ENCODE peak calls at places on chromosomes 3 and 15, in five cellular contexts. J, E, Z, F and W are unnamed samples.
A peak's percentile ranks its signal among the peaks of the same experiment; 100 is the strongest.

GRCh38 chr3:119173325-119173724 is at the start of gene UPK1B:
- DNase-seq in J (no peak), E (no peak), Z (no peak), F (no peak), W (no peak)

GRCh38 chr15:49675051-49675450 is 54.2 kb downstream of the DTWD1 start:
- DNase-seq in J (peak; percentile 80), E (peak; percentile 74), Z (no peak), F (no peak), W (no peak)

GRCh38 chr3:180253283-180253682 is 216.5 kb upstream of the PEX5L start:
- DNase-seq in J (no peak), E (no peak), Z (no peak), F (no peak), W (no peak)

GRCh38 chr3:15794303-15794771 is 3.4 kb downstream of the ANKRD28 start:
- DNase-seq in J (peak; percentile 84), E (peak; percentile 61), Z (no peak), F (no peak), W (no peak)

GRCh38 chr3:33644598-33644997 is 73.5 kb downstream of the CLASP2 start:
- DNase-seq in J (no peak), E (no peak), Z (no peak), F (no peak), W (no peak)

GRCh38 chr3:7764091-7764490 is 737.5 kb upstream of the LMCD1 start:
- DNase-seq in J (no peak), E (no peak), Z (no peak), F (no peak), W (no peak)

GRCh38 chr3:175404026-175404425 is 544.9 kb downstream of the NAALADL2 start:
- DNase-seq in J (peak; percentile 60), E (no peak), Z (no peak), F (no peak), W (no peak)

GRCh38 chr3:174541708-174542107 is 317.4 kb upstream of the NAALADL2 start:
- DNase-seq in J (peak; percentile 20), E (no peak), Z (no peak), F (no peak), W (no peak)

GRCh38 chr3:134904796-134905646 is 110.0 kb downstream of the EPHB1 start:
- DNase-seq in J (no peak), E (no peak), Z (peak; percentile 12), F (peak; percentile 8), W (no peak)

GRCh38 chr15:61169904-61170695 is 59.0 kb downstream of the RORA start:
- DNase-seq in J (no peak), E (no peak), Z (no peak), F (no peak), W (no peak)

GRCh38 chr3:77086408-77086807 is 46.5 kb downstream of the ROBO2 start:
- DNase-seq in J (no peak), E (no peak), Z (no peak), F (no peak), W (no peak)

GRCh38 chr3:46235425-46235824 is 6.8 kb upstream of the CCR3 start:
- DNase-seq in J (no peak), E (no peak), Z (no peak), F (no peak), W (no peak)

GRCh38 chr3:149605902-149606301 is 51.9 kb downstream of the WWTR1 start:
- DNase-seq in J (peak; percentile 50), E (no peak), Z (no peak), F (no peak), W (no peak)

GRCh38 chr3:111748132-111748531 is 110.9 kb upstream of the PHLDB2 start:
- DNase-seq in J (no peak), E (no peak), Z (no peak), F (no peak), W (no peak)